ENCODE peak calls at places on chromosomes 6 and 20, in eight cellular contexts. H is NCI-H2081; R is HuH-7.5; X is mucosa of gallbladder; A is hepatic stellate cell; Z is MCF 10A; L is activated CD4-positive, alpha-beta T cell treated with anti-CD3 and anti-CD28 coated beads, Interleukin-2, amount 50 U/mL, for 24 hours; J is stimulated activated CD4-positive, alpha-beta T cell treated with anti-CD3 and anti-CD28 coated beads, Interleukin-2, amount 100 ng/mL, for 4 hours. W is an unnamed sample.

GRCh38 chr6:74096329-74096728 is 400.3 kb downstream of the CD109 start:
- DNase-seq in H (no peak), R (no peak), X (no peak), A (no peak), Z (no peak), L (no peak), J (no peak), W (no peak)

GRCh38 chr6:142907544-142907943 is 37.4 kb downstream of the HIVEP2 start:
- DNase-seq in H (no peak), R (no peak), X (no peak), A (no peak), Z (no peak), L (no peak), J (no peak), W (no peak)

GRCh38 chr6:85185977-85186376 is 263.9 kb upstream of the NT5E start:
- DNase-seq in H (no peak), R (no peak), X (no peak), A (no peak), Z (peak; percentile 52), L (no peak), J (no peak), W (no peak)

GRCh38 chr20:63196756-63197470 is 19.0 kb downstream of the YTHDF1 start:
- DNase-seq in H (no peak), R (no peak), X (no peak), A (no peak), Z (no peak), L (no peak), J (no peak), W (no peak)

GRCh38 chr6:168093634-168094033 is 14.6 kb upstream of the FRMD1 start:
- DNase-seq in H (no peak), R (no peak), X (no peak), A (no peak), Z (no peak), L (no peak), J (no peak), W (no peak)

GRCh38 chr6:100257661-100258395 is 206.9 kb downstream of the SIM1 start:
- DNase-seq in H (peak; percentile 0), R (no peak), X (no peak), A (peak; percentile 7), Z (peak; percentile 45), L (no peak), J (no peak), W (peak; percentile 60)

GRCh38 chr6:140380371-140381218 is 1006.1 kb upstream of the CITED2 start:
- DNase-seq in H (no peak), R (no peak), X (no peak), A (no peak), Z (peak; percentile 19), L (no peak), J (no peak), W (no peak)

GRCh38 chr20:62651285-62652021 is 9.2 kb downstream of the SLCO4A1 start:
- DNase-seq in H (no peak), R (no peak), X (peak; percentile 81), A (no peak), Z (peak; percentile 33), L (peak; percentile 47), J (peak; percentile 54), W (no peak)

GRCh38 chr6:44868335-44868668 is 459.8 kb upstream of the RUNX2 start:
- DNase-seq in H (no peak), R (no peak), X (no peak), A (no peak), Z (no peak), L (no peak), J (no peak), W (no peak)

GRCh38 chr6:6105472-6106036 is 98.8 kb upstream of the NRN1 start:
- DNase-seq in H (no peak), R (no peak), X (no peak), A (no peak), Z (peak; percentile 16), L (no peak), J (no peak), W (no peak)

GRCh38 chr6:75337805-75338204 is 53.2 kb upstream of the TMEM30A start:
- DNase-seq in H (no peak), R (no peak), X (no peak), A (no peak), Z (no peak), L (no peak), J (no peak), W (no peak)

GRCh38 chr6:166259296-166259977 is 48.8 kb downstream of the PRR18 start:
- DNase-seq in H (peak; percentile 8), R (no peak), X (no peak), A (no peak), Z (no peak), L (no peak), J (no peak), W (no peak)

GRCh38 chr20:24337074-24337473 is 132.4 kb upstream of the SYNDIG1 start:
- DNase-seq in H (no peak), R (no peak), X (no peak), A (no peak), Z (no peak), L (no peak), J (no peak), W (no peak)

GRCh38 chr6:34152806-34153565 is 7.1 kb upstream of the GRM4 start:
- DNase-seq in H (no peak), R (no peak), X (no peak), A (no peak), Z (no peak), L (no peak), J (no peak), W (no peak)

GRCh38 chr20:4444404-4444803 is 277.3 kb upstream of the PRND start:
- DNase-seq in H (no peak), R (no peak), X (no peak), A (no peak), Z (peak; percentile 27), L (no peak), J (no peak), W (no peak)

GRCh38 chr20:15654208-15654649 is 919.0 kb downstream of the KIF16B start:
- DNase-seq in H (peak; percentile 48), R (peak; percentile 56), X (peak; percentile 39), A (peak; percentile 32), Z (peak; percentile 64), L (no peak), J (no peak), W (peak; percentile 59)

GRCh38 chr6:37554480-37554819 is 54.8 kb upstream of the CCDC167 start:
- DNase-seq in H (no peak), R (no peak), X (no peak), A (no peak), Z (no peak), L (no peak), J (no peak), W (no peak)

GRCh38 chr20:54257090-54257816 is 49.4 kb downstream of the PFDN4 start:
- DNase-seq in H (no peak), R (no peak), X (no peak), A (peak; percentile 26), Z (peak; percentile 89), L (no peak), J (no peak), W (no peak)

GRCh38 chr6:136365781-136366354 is 76.2 kb upstream of the BCLAF1 start:
- DNase-seq in H (no peak), R (no peak), X (peak; percentile 31), A (no peak), Z (no peak), L (no peak), J (no peak), W (no peak)

GRCh38 chr6:29947292-29947980 is 5.1 kb downstream of the HLA-A start:
- DNase-seq in H (no peak), R (no peak), X (no peak), A (no peak), Z (no peak), L (no peak), J (no peak), W (no peak)

GRCh38 chr6:2029952-2030351 is 215.5 kb downstream of the GMDS start:
- DNase-seq in H (no peak), R (no peak), X (no peak), A (no peak), Z (no peak), L (no peak), J (no peak), W (no peak)

GRCh38 chr6:13767121-13767794 is 47.1 kb downstream of the MCUR1 start:
- DNase-seq in H (no peak), R (peak; percentile 17), X (peak; percentile 45), A (peak; percentile 51), Z (no peak), L (no peak), J (peak; percentile 21), W (no peak)

GRCh38 chr6:32393660-32394420 is 13.1 kb downstream of the BTNL2 start:
- DNase-seq in H (no peak), R (no peak), X (no peak), A (no peak), Z (no peak), L (no peak), J (no peak), W (peak; percentile 45)

GRCh38 chr6:13413906-13414555 is 73.4 kb downstream of the GFOD1 start:
- DNase-seq in H (no peak), R (no peak), X (peak; percentile 49), A (no peak), Z (no peak), L (no peak), J (no peak), W (no peak)

GRCh38 chr6:36154286-36154685 is 24.0 kb downstream of the MAPK13 start:
- DNase-seq in H (no peak), R (no peak), X (no peak), A (no peak), Z (no peak), L (no peak), J (no peak), W (no peak)

W was measured in HEK293T.